ENCODE peak calls at places on chromosomes 5 and 9, in six cellular contexts. L is ovary, U is anterior cingulate cortex, K is endodermal cell, Y is endothelial cell, R is amniotic stem cell. G is an unnamed sample.

GRCh38 chr9:127654619-127655018 is 42.5 kb downstream of the STXBP1 start:
- DNase-seq in L (no peak), U (no peak), K (no peak), Y (no peak), R (no peak), G (no peak)

GRCh38 chr5:77851229-77852067 is 75.3 kb upstream of the TBCA start:
- DNase-seq in L (peak), U (no peak), K (peak), Y (peak), R (no peak), G (no peak)

GRCh38 chr5:102295534-102296228 is 403 bp downstream of the SLCO4C1 start:
- DNase-seq in L (no peak), U (no peak), K (no peak), Y (peak), R (no peak), G (no peak)

GRCh38 chr5:147240266-147240985 is 5.6 kb downstream of the STK32A start:
- DNase-seq in L (no peak), U (no peak), K (no peak), Y (no peak), R (no peak), G (no peak)

GRCh38 chr9:109865521-109865920 is 85.5 kb downstream of the PALM2AKAP2 start:
- DNase-seq in L (no peak), U (no peak), K (no peak), Y (no peak), R (no peak), G (no peak)

GRCh38 chr5:167731951-167732350 is 559.5 kb upstream of the WWC1 start:
- DNase-seq in L (no peak), U (no peak), K (no peak), Y (no peak), R (no peak), G (no peak)

GRCh38 chr9:108569624-108570023 is 286.2 kb downstream of the ACTL7B start:
- DNase-seq in L (no peak), U (no peak), K (no peak), Y (no peak), R (peak), G (no peak)

GRCh38 chr5:67578011-67578410 is 381.4 kb upstream of the CD180 start:
- DNase-seq in L (no peak), U (no peak), K (no peak), Y (no peak), R (no peak), G (no peak)

GRCh38 chr5:120108586-120109254 is 355.4 kb upstream of the PRR16 start:
- DNase-seq in L (no peak), U (no peak), K (no peak), Y (no peak), R (no peak), G (no peak)

GRCh38 chr5:36363101-36363500 is 61.4 kb upstream of the RANBP3L start:
- DNase-seq in L (no peak), U (no peak), K (peak), Y (no peak), R (no peak), G (no peak)

GRCh38 chr5:39284552-39284951 is 65.2 kb upstream of the FYB1 start:
- DNase-seq in L (no peak), U (no peak), K (no peak), Y (no peak), R (no peak), G (no peak)

GRCh38 chr9:98428452-98428851 is 173.0 kb upstream of the TBC1D2 start:
- DNase-seq in L (no peak), U (no peak), K (no peak), Y (no peak), R (no peak), G (no peak)

GRCh38 chr5:173240091-173241050 is 5.4 kb upstream of the NKX2-5 start:
- DNase-seq in L (no peak), U (no peak), K (peak), Y (no peak), R (no peak), G (no peak)

GRCh38 chr5:150147580-150148407 is 7.9 kb downstream of the PDGFRB start:
- DNase-seq in L (no peak), U (peak), K (no peak), Y (no peak), R (no peak), G (no peak)

GRCh38 chr9:129285979-129286772 is 108.1 kb upstream of the IER5L start:
- DNase-seq in L (peak), U (no peak), K (peak), Y (no peak), R (no peak), G (no peak)

GRCh38 chr9:83247732-83248131 is 184.8 kb upstream of the RASEF start:
- DNase-seq in L (no peak), U (no peak), K (no peak), Y (no peak), R (no peak), G (no peak)

GRCh38 chr5:79074641-79075040 is 5.1 kb downstream of the BHMT2 start:
- DNase-seq in L (no peak), U (no peak), K (no peak), Y (no peak), R (no peak), G (no peak)

GRCh38 chr5:10133830-10134229 is 115.9 kb downstream of the ATPSCKMT start:
- DNase-seq in L (no peak), U (no peak), K (peak), Y (no peak), R (no peak), G (no peak)

GRCh38 chr9:77384406-77384805 is 207.1 kb downstream of the VPS13A start:
- DNase-seq in L (no peak), U (no peak), K (no peak), Y (no peak), R (no peak), G (no peak)

GRCh38 chr5:61301820-61302563 is 30.1 kb upstream of the ZSWIM6 start:
- DNase-seq in L (no peak), U (peak), K (peak), Y (no peak), R (peak), G (no peak)

GRCh38 chr9:110126986-110127864 is 80.7 kb downstream of the C9orf152 start:
- DNase-seq in L (peak), U (no peak), K (peak), Y (peak), R (no peak), G (no peak)

GRCh38 chr9:137387034-137387890 is 35.7 kb downstream of the EXD3 start:
- DNase-seq in L (no peak), U (no peak), K (no peak), Y (no peak), R (no peak), G (no peak)

GRCh38 chr9:12774861-12775367 is at the start of gene LURAP1L:
- DNase-seq in L (peak), U (peak), K (peak), Y (peak), R (no peak), G (no peak)

GRCh38 chr9:97923529-97924108 is 1.3 kb upstream of the TRMO start:
- DNase-seq in L (peak), U (peak), K (peak), Y (peak), R (peak), G (peak)

GRCh38 chr9:22446950-22447606 is 454 bp downstream of the DMRTA1 start:
- DNase-seq in L (no peak), U (peak), K (peak), Y (peak), R (no peak), G (peak)

GRCh38 chr5:81213070-81213469 is 20.1 kb upstream of the CKMT2 start:
- DNase-seq in L (no peak), U (no peak), K (peak), Y (no peak), R (no peak), G (no peak)

GRCh38 chr5:157748740-157749461 is 5.4 kb downstream of the LSM11 start:
- DNase-seq in L (no peak), U (no peak), K (no peak), Y (no peak), R (peak), G (no peak)

GRCh38 chr5:116872486-116872885 is 297.9 kb upstream of the SEMA6A start:
- DNase-seq in L (no peak), U (no peak), K (no peak), Y (no peak), R (no peak), G (no peak)

GRCh38 chr5:150507283-150508020 is 479 bp upstream of the NDST1 start:
- DNase-seq in L (no peak), U (no peak), K (no peak), Y (no peak), R (no peak), G (no peak)

GRCh38 chr9:126144215-126144614 is 182.4 kb upstream of the MVB12B start:
- DNase-seq in L (no peak), U (no peak), K (no peak), Y (no peak), R (no peak), G (no peak)

GRCh38 chr9:118459832-118460425 is 755.7 kb downstream of the TLR4 start:
- DNase-seq in L (no peak), U (no peak), K (no peak), Y (no peak), R (no peak), G (no peak)

GRCh38 chr5:134079748-134080581 is 34.5 kb upstream of the TCF7 start:
- DNase-seq in L (no peak), U (no peak), K (no peak), Y (no peak), R (no peak), G (no peak)

GRCh38 chr9:93203713-93204469 is 20.0 kb downstream of the WNK2 start:
- DNase-seq in L (no peak), U (no peak), K (no peak), Y (no peak), R (no peak), G (no peak)

GRCh38 chr5:6780802-6781391 is 67.7 kb downstream of the TENT4A start:
- DNase-seq in L (no peak), U (no peak), K (peak), Y (no peak), R (no peak), G (no peak)

GRCh38 chr5:38816083-38817030 is 29.5 kb upstream of the OSMR start:
- DNase-seq in L (no peak), U (no peak), K (peak), Y (no peak), R (no peak), G (no peak)

GRCh38 chr5:57698785-57699184 is 216.2 kb upstream of the ACTBL2 start:
- DNase-seq in L (no peak), U (no peak), K (peak), Y (no peak), R (no peak), G (no peak)

G was measured in stimulated activated naive B cell treated with anti-CD40 and anti-IgM and Interleukin-4, amounts not matched to agents 10 μg/mL and 1 μg/mL and 100 μg/mL, for 72 hours.